ENCODE peak calls at places on chromosomes 5 and 9, in four cellular contexts. T is IMR-90, A is H9, F is H1. Q is an unnamed sample.
A peak's percentile ranks its signal among the peaks of the same experiment; 100 is the strongest.

GRCh38 chr5:101663543-101663942 is 632.5 kb downstream of the SLCO4C1 start:
- DNase-seq in T (no peak), A (no peak), F (no peak), Q (no peak)

GRCh38 chr9:109817146-109817845 is 37.3 kb downstream of the PALM2AKAP2 start:
- DNase-seq in T (peak; percentile 83), A (no peak), F (no peak), Q (peak; percentile 64)

GRCh38 chr5:7242118-7242517 is 153.8 kb upstream of the ADCY2 start:
- DNase-seq in T (no peak), A (no peak), F (no peak), Q (no peak)

GRCh38 chr9:123586140-123586735 is 230.2 kb downstream of the CRB2 start:
- DNase-seq in T (no peak), A (no peak), F (no peak), Q (no peak)

GRCh38 chr9:6109986-6110385 is 94.6 kb upstream of the RANBP6 start:
- DNase-seq in T (peak; percentile 18), A (no peak), F (no peak), Q (no peak)

GRCh38 chr9:20379804-20380225 is 242.5 kb downstream of the MLLT3 start:
- DNase-seq in T (no peak), A (no peak), F (no peak), Q (no peak)

GRCh38 chr5:171418316-171418981 is 998 bp upstream of the FGF18 start:
- DNase-seq in T (peak; percentile 82), A (peak; percentile 94), F (peak; percentile 69), Q (peak; percentile 92)

GRCh38 chr9:125486109-125486508 is 220.9 kb downstream of the MAPKAP1 start:
- DNase-seq in T (no peak), A (no peak), F (no peak), Q (no peak)

GRCh38 chr5:112938286-112938685 is 16.3 kb upstream of the REEP5 start:
- DNase-seq in T (no peak), A (no peak), F (no peak), Q (no peak)

GRCh38 chr9:134462304-134462703 is 136.0 kb downstream of the RXRA start:
- DNase-seq in T (no peak), A (no peak), F (no peak), Q (no peak)

GRCh38 chr9:117763314-117763713 is 59.1 kb downstream of the TLR4 start:
- DNase-seq in T (no peak), A (no peak), F (no peak), Q (peak; percentile 79)

GRCh38 chr9:38022203-38022602 is 46.8 kb downstream of the SHB start:
- DNase-seq in T (no peak), A (no peak), F (no peak), Q (no peak)

GRCh38 chr5:132429451-132430440 is 60.2 kb downstream of the SLC22A5 start:
- DNase-seq in T (no peak), A (no peak), F (no peak), Q (no peak)

GRCh38 chr5:122313001-122313402 is 965 bp downstream of the SNCAIP start:
- DNase-seq in T (peak; percentile 54), A (no peak), F (no peak), Q (no peak)

GRCh38 chr5:179287071-179287470 is 58.2 kb downstream of the ADAMTS2 start:
- DNase-seq in T (no peak), A (no peak), F (no peak), Q (no peak)

GRCh38 chr9:4905135-4905490 is 80.0 kb upstream of the JAK2 start:
- DNase-seq in T (no peak), A (no peak), F (no peak), Q (no peak)

GRCh38 chr5:6466975-6467567 is 18.4 kb downstream of the UBE2QL1 start:
- DNase-seq in T (no peak), A (no peak), F (no peak), Q (no peak)

GRCh38 chr9:136052433-136052880 is 42.6 kb downstream of the NACC2 start:
- DNase-seq in T (no peak), A (peak; percentile 67), F (no peak), Q (no peak)

GRCh38 chr9:135613946-135614805 is 25.2 kb downstream of the GLT6D1 start:
- DNase-seq in T (no peak), A (peak; percentile 24), F (no peak), Q (no peak)

GRCh38 chr9:27125030-27125429 is 16.0 kb downstream of the TEK start:
- DNase-seq in T (peak; percentile 99), A (no peak), F (no peak), Q (no peak)

GRCh38 chr9:27129221-27129620 is 20.2 kb downstream of the TEK start:
- DNase-seq in T (peak; percentile 39), A (no peak), F (no peak), Q (no peak)

GRCh38 chr9:27125936-27126335 is 16.9 kb downstream of the TEK start:
- DNase-seq in T (peak; percentile 85), A (no peak), F (no peak), Q (no peak)

GRCh38 chr9:27124151-27124550 is 15.1 kb downstream of the TEK start:
- DNase-seq in T (peak; percentile 80), A (no peak), F (no peak), Q (no peak)

GRCh38 chr9:27126682-27127081 is 17.7 kb downstream of the TEK start:
- DNase-seq in T (no peak), A (no peak), F (no peak), Q (no peak)
- H3K56ac ChIP-seq in T (peak overlapping the region; percentile 81), A (no peak overlapping the region), F (no peak overlapping the region), Q (no peak overlapping the region)

DNA sequence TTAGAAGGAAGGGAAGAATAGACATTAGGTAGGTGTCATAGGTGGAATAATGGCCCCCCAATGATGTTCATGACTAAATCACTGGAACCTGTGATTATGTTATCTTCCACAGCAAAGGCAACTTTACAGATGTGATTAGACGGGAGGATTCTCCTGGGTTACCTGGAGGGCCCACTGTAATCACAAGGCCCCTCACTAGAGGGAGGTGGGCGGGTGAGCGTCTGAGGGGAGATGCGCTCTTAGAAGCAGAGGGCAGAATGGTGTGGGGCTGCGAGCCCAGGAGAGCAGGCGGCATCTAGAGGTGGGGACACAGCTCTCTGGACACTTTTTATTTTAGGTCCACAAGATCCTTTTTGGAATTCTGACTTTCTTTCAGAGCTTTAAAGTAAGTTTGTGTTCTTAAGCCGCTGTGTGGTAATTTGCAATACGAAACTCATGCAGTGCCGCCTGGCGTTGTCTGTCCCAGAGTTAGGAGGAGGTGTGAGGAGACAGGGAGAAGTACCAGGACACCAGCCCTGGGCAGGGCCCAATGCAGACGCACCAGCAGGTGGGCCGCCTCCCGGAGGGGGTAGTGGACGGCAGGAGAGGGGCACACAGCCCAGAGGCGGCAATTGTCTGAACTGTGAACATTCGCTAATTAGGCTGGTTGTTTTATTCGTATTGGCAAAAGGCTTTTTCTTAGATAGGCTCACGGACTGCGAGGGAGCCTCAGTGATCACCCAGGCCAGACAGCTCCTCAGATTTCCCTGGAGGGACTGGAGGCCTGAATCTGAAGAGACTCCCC is 51.1 kb upstream of the FANCC start:
- DNase-seq in T (no peak), A (no peak), F (no peak), Q (peak; percentile 22)
- H3K56ac ChIP-seq in T (no peak overlapping the region), A (no peak overlapping the region), F (no peak overlapping the region), Q (no peak overlapping the region)

DNA sequence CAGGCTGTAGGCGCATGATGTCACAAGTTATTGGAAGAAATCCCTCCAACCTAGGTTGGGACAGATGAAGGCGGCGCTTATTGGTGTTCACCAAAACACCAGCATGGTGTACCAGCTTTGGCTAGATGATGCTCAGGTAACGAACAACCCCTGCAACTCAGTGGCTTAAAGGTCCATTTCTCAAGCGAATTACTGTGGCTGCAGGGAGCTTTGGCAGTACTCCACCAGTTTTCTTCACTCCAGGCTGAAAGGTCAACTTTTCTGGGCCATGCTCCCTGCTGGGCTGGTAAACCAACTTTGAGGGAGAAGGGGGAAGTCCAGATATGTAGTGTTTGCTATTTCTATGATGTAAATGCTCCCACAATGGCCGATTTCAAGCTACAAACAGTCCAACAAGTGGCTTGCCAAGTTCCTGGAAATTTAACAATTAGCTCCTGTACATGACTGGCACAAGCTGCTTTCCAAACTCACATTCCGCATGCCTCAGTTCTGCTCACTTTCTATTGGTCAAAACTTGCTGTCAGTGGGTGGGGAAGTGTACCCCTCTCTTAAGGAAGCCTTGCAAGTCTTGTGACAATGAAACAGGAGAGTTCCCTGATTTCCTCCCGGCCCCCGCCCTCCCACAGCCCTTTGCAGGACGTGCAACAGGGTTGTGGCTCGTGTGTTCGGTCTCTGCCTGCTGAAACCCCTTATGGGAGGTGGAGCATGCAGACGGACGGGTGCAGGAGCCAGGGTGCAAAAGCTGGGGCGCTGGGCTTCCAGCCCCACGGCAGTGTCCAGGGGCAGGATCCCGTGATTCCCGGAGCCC is 603 bp upstream of the ZBED3 start:
- DNase-seq in T (peak; percentile 5), A (peak; percentile 36), F (no peak), Q (peak; percentile 25)
- H3K56ac ChIP-seq in T (no peak overlapping the region), A (no peak overlapping the region), F (no peak overlapping the region), Q (peak overlapping the region; percentile 92)

GRCh38 chr5:158856295-158856694 is 243.4 kb downstream of the EBF1 start:
- DNase-seq in T (no peak), A (no peak), F (no peak), Q (no peak)

GRCh38 chr5:158849219-158849791 is 250.4 kb downstream of the EBF1 start:
- DNase-seq in T (no peak), A (no peak), F (no peak), Q (no peak)

GRCh38 chr5:158855510-158855909 is 244.2 kb downstream of the EBF1 start:
- DNase-seq in T (no peak), A (no peak), F (no peak), Q (no peak)

GRCh38 chr5:158851488-158851887 is 248.2 kb downstream of the EBF1 start:
- DNase-seq in T (no peak), A (no peak), F (no peak), Q (no peak)

DNA sequence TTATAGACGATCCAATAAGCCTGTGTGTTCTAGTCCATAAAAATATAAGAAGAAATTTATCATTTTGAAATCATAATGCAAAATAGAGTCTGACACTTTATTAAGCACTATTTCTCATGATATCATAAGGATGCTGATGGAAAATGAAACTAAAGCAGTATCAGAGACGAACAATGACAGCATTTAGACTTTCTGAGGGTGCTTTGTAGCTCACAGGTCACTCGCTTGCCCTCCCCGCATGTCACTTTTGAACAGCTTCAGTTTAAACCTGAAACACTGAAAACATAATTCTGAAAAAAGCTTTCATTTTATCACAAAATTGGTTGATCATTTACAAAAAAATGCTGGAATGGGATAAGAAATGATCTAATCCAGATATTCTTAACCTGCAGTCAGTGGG is 247.1 kb downstream of the EBF1 start:
- DNase-seq in T (no peak), A (no peak), F (no peak), Q (no peak)
- H3K56ac ChIP-seq in T (no peak overlapping the region), A (no peak overlapping the region), F (no peak overlapping the region), Q (no peak overlapping the region)